ENCODE peak calls at places on chromosomes 12 and 14, in ten cellular contexts. One of them, this sample, is unnamed.

GRCh38 chr12:118290130-118290529 is 82.6 kb downstream of the TAOK3 start:
- DNase-seq in CD8-positive, alpha-beta memory T cell: no peak
- DNase-seq in activated gamma-delta T cell treated with Interleukin-2 at 50 U/mL for 16 hours: no peak
- DNase-seq in BE2C: no peak
- DNase-seq in GM12865: no peak
- DNase-seq in HuH-7.5: no peak
- DNase-seq in hypothalamus: no peak
- DNase-seq in aorta: no peak
- DNase-seq in GM23338: no peak
- DNase-seq in stimulated activated naive B cell treated with anti-CD40 and anti-IgM and Interleukin-4, amounts not matched to agents 10 μg/mL and 1 μg/mL and 100 μg/mL, for 72 hours: no peak
- DNase-seq in this sample: no peak

GRCh38 chr14:56514663-56515371 is 64.8 kb upstream of the TMEM260 start:
- DNase-seq in CD8-positive, alpha-beta memory T cell: no peak
- DNase-seq in activated gamma-delta T cell treated with Interleukin-2 at 50 U/mL for 16 hours: no peak
- DNase-seq in BE2C: peak; percentile 22
- DNase-seq in GM12865: no peak
- DNase-seq in HuH-7.5: no peak
- DNase-seq in hypothalamus: no peak
- DNase-seq in aorta: no peak
- DNase-seq in GM23338: peak; percentile 23
- DNase-seq in stimulated activated naive B cell treated with anti-CD40 and anti-IgM and Interleukin-4, amounts not matched to agents 10 μg/mL and 1 μg/mL and 100 μg/mL, for 72 hours: no peak
- DNase-seq in this sample: no peak

GRCh38 chr12:105382771-105383632 is 52.5 kb downstream of the C12orf75 start:
- DNase-seq in CD8-positive, alpha-beta memory T cell: peak; percentile 47
- DNase-seq in activated gamma-delta T cell treated with Interleukin-2 at 50 U/mL for 16 hours: peak; percentile 9
- DNase-seq in BE2C: peak; percentile 22
- DNase-seq in GM12865: peak; percentile 66
- DNase-seq in HuH-7.5: peak; percentile 64
- DNase-seq in hypothalamus: no peak
- DNase-seq in aorta: no peak
- DNase-seq in GM23338: peak; percentile 84
- DNase-seq in stimulated activated naive B cell treated with anti-CD40 and anti-IgM and Interleukin-4, amounts not matched to agents 10 μg/mL and 1 μg/mL and 100 μg/mL, for 72 hours: no peak
- DNase-seq in this sample: peak; percentile 73

GRCh38 chr14:103528512-103529382 is at the start of gene TRMT61A:
- DNase-seq in CD8-positive, alpha-beta memory T cell: peak; percentile 73
- DNase-seq in activated gamma-delta T cell treated with Interleukin-2 at 50 U/mL for 16 hours: peak; percentile 66
- DNase-seq in BE2C: peak; percentile 92
- DNase-seq in GM12865: peak; percentile 87
- DNase-seq in HuH-7.5: peak; percentile 98
- DNase-seq in hypothalamus: peak; percentile 75
- DNase-seq in aorta: peak; percentile 94
- DNase-seq in GM23338: peak; percentile 90
- DNase-seq in stimulated activated naive B cell treated with anti-CD40 and anti-IgM and Interleukin-4, amounts not matched to agents 10 μg/mL and 1 μg/mL and 100 μg/mL, for 72 hours: peak; percentile 54
- DNase-seq in this sample: peak; percentile 87

GRCh38 chr12:96400631-96401060 is 407 bp upstream of the CDK17 start:
- DNase-seq in CD8-positive, alpha-beta memory T cell: no peak
- DNase-seq in activated gamma-delta T cell treated with Interleukin-2 at 50 U/mL for 16 hours: no peak
- DNase-seq in BE2C: no peak
- DNase-seq in GM12865: no peak
- DNase-seq in HuH-7.5: peak; percentile 37
- DNase-seq in hypothalamus: no peak
- DNase-seq in aorta: no peak
- DNase-seq in GM23338: no peak
- DNase-seq in stimulated activated naive B cell treated with anti-CD40 and anti-IgM and Interleukin-4, amounts not matched to agents 10 μg/mL and 1 μg/mL and 100 μg/mL, for 72 hours: no peak
- DNase-seq in this sample: peak; percentile 67

GRCh38 chr12:100995201-100995600 is 200.6 kb downstream of the ANO4 start:
- DNase-seq in CD8-positive, alpha-beta memory T cell: no peak
- DNase-seq in activated gamma-delta T cell treated with Interleukin-2 at 50 U/mL for 16 hours: no peak
- DNase-seq in BE2C: no peak
- DNase-seq in GM12865: peak; percentile 39
- DNase-seq in HuH-7.5: no peak
- DNase-seq in hypothalamus: no peak
- DNase-seq in aorta: no peak
- DNase-seq in GM23338: peak; percentile 29
- DNase-seq in stimulated activated naive B cell treated with anti-CD40 and anti-IgM and Interleukin-4, amounts not matched to agents 10 μg/mL and 1 μg/mL and 100 μg/mL, for 72 hours: no peak
- DNase-seq in this sample: no peak

GRCh38 chr12:51970904-51971646 is 19.6 kb downstream of the ACVR1B start:
- DNase-seq in CD8-positive, alpha-beta memory T cell: peak; percentile 59
- DNase-seq in activated gamma-delta T cell treated with Interleukin-2 at 50 U/mL for 16 hours: peak; percentile 32
- DNase-seq in BE2C: peak; percentile 48
- DNase-seq in GM12865: peak; percentile 89
- DNase-seq in HuH-7.5: peak; percentile 46
- DNase-seq in hypothalamus: no peak
- DNase-seq in aorta: no peak
- DNase-seq in GM23338: peak; percentile 87
- DNase-seq in stimulated activated naive B cell treated with anti-CD40 and anti-IgM and Interleukin-4, amounts not matched to agents 10 μg/mL and 1 μg/mL and 100 μg/mL, for 72 hours: peak; percentile 50
- DNase-seq in this sample: no peak

GRCh38 chr12:68871899-68872298 is 61.1 kb downstream of the CPM start:
- DNase-seq in CD8-positive, alpha-beta memory T cell: no peak
- DNase-seq in activated gamma-delta T cell treated with Interleukin-2 at 50 U/mL for 16 hours: no peak
- DNase-seq in BE2C: no peak
- DNase-seq in GM12865: peak; percentile 57
- DNase-seq in HuH-7.5: no peak
- DNase-seq in hypothalamus: no peak
- DNase-seq in aorta: no peak
- DNase-seq in GM23338: peak; percentile 73
- DNase-seq in stimulated activated naive B cell treated with anti-CD40 and anti-IgM and Interleukin-4, amounts not matched to agents 10 μg/mL and 1 μg/mL and 100 μg/mL, for 72 hours: peak; percentile 6
- DNase-seq in this sample: no peak

GRCh38 chr12:50017047-50017446 is 8.2 kb downstream of the RACGAP1 start:
- DNase-seq in CD8-positive, alpha-beta memory T cell: no peak
- DNase-seq in activated gamma-delta T cell treated with Interleukin-2 at 50 U/mL for 16 hours: no peak
- DNase-seq in BE2C: no peak
- DNase-seq in GM12865: no peak
- DNase-seq in HuH-7.5: no peak
- DNase-seq in hypothalamus: no peak
- DNase-seq in aorta: no peak
- DNase-seq in GM23338: no peak
- DNase-seq in stimulated activated naive B cell treated with anti-CD40 and anti-IgM and Interleukin-4, amounts not matched to agents 10 μg/mL and 1 μg/mL and 100 μg/mL, for 72 hours: no peak
- DNase-seq in this sample: no peak

This sample was measured in NCI-H1105 treated with DMSO at 0.1 percent for 48 hours.